ENCODE peak calls at places on chromosomes 3 and 15, in five cellular contexts. N is H7, Z is T follicular helper cell, J is ELR, R is neuronal stem cell. I is an unnamed sample.

GRCh38 chr3:38627956-38628355 is 21.5 kb downstream of the SCN5A start:
- DNase-seq in R (peak), J (peak), N (peak), Z (no peak), I (no peak)

GRCh38 chr3:174355505-174355904 is 503.6 kb upstream of the NAALADL2 start:
- DNase-seq in N (no peak), J (peak), R (peak), Z (no peak), I (no peak)

GRCh38 chr3:141792495-141792894 is 29.3 kb downstream of the GRK7 start:
- DNase-seq in Z (no peak), R (no peak), N (no peak), J (no peak), I (no peak)

GRCh38 chr3:156492801-156493261 is 62.1 kb downstream of the SSR3 start:
- DNase-seq in Z (no peak), N (no peak), J (no peak), R (no peak), I (peak)

GRCh38 chr3:58766587-58767282 is 100.2 kb upstream of the FAM3D start:
- DNase-seq in R (no peak), J (no peak), Z (no peak), N (no peak), I (no peak)

GRCh38 chr3:126616931-126617330 is 38.0 kb downstream of the TXNRD3 start:
- DNase-seq in R (no peak), Z (no peak), N (no peak), J (peak), I (no peak)

GRCh38 chr3:147407107-147407494 is 758 bp upstream of the ZIC4 start:
- DNase-seq in N (peak), R (peak), J (no peak), Z (no peak), I (no peak)

GRCh38 chr3:12560505-12561188 is 3.8 kb downstream of the MKRN2 start:
- DNase-seq in N (no peak), R (no peak), J (no peak), Z (no peak), I (no peak)

GRCh38 chr3:41418961-41419691 is 219.8 kb downstream of the CTNNB1 start:
- DNase-seq in J (peak), Z (no peak), N (no peak), R (no peak), I (no peak)

GRCh38 chr3:156448300-156448699 is 106.6 kb downstream of the SSR3 start:
- DNase-seq in J (peak), R (no peak), Z (peak), N (peak), I (peak)

GRCh38 chr3:65398953-65399352 is 639.8 kb downstream of the MAGI1 start:
- DNase-seq in R (no peak), J (peak), N (no peak), Z (no peak), I (no peak)

GRCh38 chr3:102354818-102355515 is 79.8 kb upstream of the ZPLD1 start:
- DNase-seq in J (peak), Z (no peak), N (no peak), R (no peak), I (peak)

GRCh38 chr3:7000501-7000900 is 139.6 kb downstream of the GRM7 start:
- DNase-seq in N (no peak), J (no peak), R (no peak), Z (no peak), I (no peak)

GRCh38 chr3:138608322-138609214 is at the start of gene FAIM:
- DNase-seq in N (peak), J (peak), R (peak), Z (peak), I (peak)

GRCh38 chr3:177498037-177498857 is 301.0 kb upstream of the TBL1XR1 start:
- DNase-seq in Z (no peak), N (no peak), R (no peak), J (no peak), I (no peak)

GRCh38 chr15:100784493-100785180 is 95.0 kb upstream of the ALDH1A3 start:
- DNase-seq in Z (no peak), J (no peak), R (no peak), N (peak), I (no peak)

GRCh38 chr3:39103791-39104552 is 3.5 kb downstream of the GORASP1 start:
- DNase-seq in R (no peak), J (no peak), Z (no peak), N (peak), I (no peak)

GRCh38 chr15:78715930-78716329 is 74.9 kb upstream of the CHRNB4 start:
- DNase-seq in N (no peak), Z (no peak), R (no peak), J (peak), I (no peak)

GRCh38 chr3:182906036-182906435 is 74.3 kb downstream of the DCUN1D1 start:
- DNase-seq in Z (no peak), J (no peak), N (no peak), R (no peak), I (no peak)

GRCh38 chr3:127753898-127754410 is 68.4 kb downstream of the MGLL start:
- DNase-seq in J (no peak), Z (no peak), N (peak), R (no peak), I (no peak)

GRCh38 chr15:38438031-38438986 is 15.6 kb upstream of the FAM98B start:
- DNase-seq in N (no peak), Z (no peak), R (no peak), J (no peak), I (peak)

GRCh38 chr15:89088605-89089315 is 504 bp downstream of the ABHD2 start:
- DNase-seq in N (peak), J (peak), R (no peak), Z (no peak), I (peak)

GRCh38 chr3:30984855-30985793 is 90.7 kb upstream of the GADL1 start:
- DNase-seq in R (no peak), J (no peak), Z (no peak), N (no peak), I (no peak)

GRCh38 chr3:79515072-79515471 is 252.7 kb downstream of the ROBO1 start:
- DNase-seq in J (no peak), Z (no peak), R (no peak), N (no peak), I (peak)

GRCh38 chr15:48032911-48033310 is 87.9 kb upstream of the SLC24A5 start:
- DNase-seq in R (no peak), Z (no peak), N (no peak), J (no peak), I (no peak)

GRCh38 chr3:174002543-174002942 is 605.0 kb downstream of the NLGN1 start:
- DNase-seq in N (no peak), J (peak), Z (no peak), R (no peak), I (peak)

GRCh38 chr3:64188810-64189560 is 36.3 kb downstream of the PRICKLE2 start:
- DNase-seq in N (no peak), J (peak), Z (no peak), R (no peak), I (peak)

GRCh38 chr3:23343509-23343908 is 140.4 kb downstream of the UBE2E2 start:
- DNase-seq in Z (no peak), R (no peak), J (no peak), N (no peak), I (no peak)

GRCh38 chr3:142470826-142471225 is 23.0 kb upstream of the XRN1 start:
- DNase-seq in R (no peak), J (no peak), N (no peak), Z (no peak), I (no peak)